ENCODE peak calls at places on chromosomes 7 and 10, in seven cellular contexts. X is gastrocnemius medialis, P is RCC 7860, J is tibial nerve, L is heart left ventricle, V is iris pigment epithelial cell, K is nephron progenitor cell. S is an unnamed sample.

GRCh38 chr7:36047254-36047653 is 105.8 kb upstream of the EEPD1 start:
- DNase-seq in X (peak), P (no peak), J (no peak), L (no peak), V (peak), K (no peak), S (no peak)

GRCh38 chr10:97543025-97543546 is 29.5 kb upstream of the ANKRD2 start:
- DNase-seq in X (peak), P (peak), J (peak), L (peak), V (peak), K (no peak), S (peak)

GRCh38 chr10:45551387-45551786 is 121.2 kb downstream of the ZFAND4 start:
- DNase-seq in X (no peak), P (no peak), J (no peak), L (no peak), V (no peak), K (no peak), S (no peak)

GRCh38 chr7:100122067-100122466 is 2.6 kb downstream of the CNPY4 start:
- DNase-seq in X (no peak), P (no peak), J (no peak), L (no peak), V (no peak), K (no peak), S (peak)

GRCh38 chr7:85286449-85286848 is 99.6 kb upstream of the SEMA3D start:
- DNase-seq in X (no peak), P (no peak), J (no peak), L (no peak), V (no peak), K (no peak), S (no peak)

GRCh38 chr7:3078458-3078857 is 34.8 kb upstream of the CARD11 start:
- DNase-seq in X (no peak), P (no peak), J (no peak), L (no peak), V (no peak), K (no peak), S (no peak)

GRCh38 chr7:2851499-2851898 is 7.4 kb upstream of the GNA12 start:
- DNase-seq in X (no peak), P (no peak), J (no peak), L (no peak), V (no peak), K (no peak), S (no peak)

GRCh38 chr7:117870405-117870905 is 2.8 kb downstream of the CTTNBP2 start:
- DNase-seq in X (no peak), P (no peak), J (no peak), L (no peak), V (no peak), K (no peak), S (no peak)

GRCh38 chr7:2199956-2200583 is 32.7 kb downstream of the MAD1L1 start:
- DNase-seq in X (no peak), P (no peak), J (no peak), L (no peak), V (no peak), K (no peak), S (no peak)

GRCh38 chr10:124961248-124961570 is 19.3 kb downstream of the ZRANB1 start:
- DNase-seq in X (no peak), P (peak), J (no peak), L (no peak), V (no peak), K (no peak), S (no peak)

GRCh38 chr7:41640487-41640886 is 62.4 kb downstream of the INHBA start:
- DNase-seq in X (no peak), P (no peak), J (no peak), L (no peak), V (no peak), K (no peak), S (no peak)

GRCh38 chr10:42551582-42552187 is 86.7 kb downstream of the ZNF33B start:
- DNase-seq in X (no peak), P (no peak), J (no peak), L (no peak), V (no peak), K (no peak), S (no peak)

GRCh38 chr7:47193003-47193402 is 388.9 kb downstream of the TNS3 start:
- DNase-seq in X (no peak), P (no peak), J (no peak), L (no peak), V (no peak), K (no peak), S (no peak)

GRCh38 chr7:13851756-13852155 is 137.7 kb downstream of the ETV1 start:
- DNase-seq in X (no peak), P (no peak), J (no peak), L (no peak), V (peak), K (peak), S (peak)

GRCh38 chr7:126041472-126041871 is 1111.8 kb upstream of the POT1 start:
- DNase-seq in X (no peak), P (no peak), J (no peak), L (no peak), V (no peak), K (no peak), S (no peak)

GRCh38 chr7:41698726-41699125 is 4.2 kb downstream of the INHBA start:
- DNase-seq in X (no peak), P (no peak), J (no peak), L (no peak), V (peak), K (no peak), S (peak)

GRCh38 chr7:157682064-157682945 is 345.5 kb downstream of the DNAJB6 start:
- DNase-seq in X (peak), P (no peak), J (no peak), L (no peak), V (no peak), K (no peak), S (no peak)

S was measured in epithelial cell of esophagus.